ENCODE peak calls at places on chromosomes 11 and 22, in ten cellular contexts. Y is uterus; N is psoas muscle; R is Calu3; J is neural crest cell; L is AG04450; A is progenitor cell of endocrine pancreas; Z is A549; M is Caco-2; S is activated CD8-positive, alpha-beta T cell treated with anti-CD3 and anti-CD28 coated beads for 36 hours. G is an unnamed sample.

GRCh38 chr22:38982008-38982927 is at the start of gene APOBEC3B:
- DNase-seq in S (peak; percentile 85), R (peak; percentile 90), L (peak; percentile 84), N (peak; percentile 83), Y (peak; percentile 85), J (peak; percentile 32), M (peak; percentile 94), A (no peak), Z (peak; percentile 91), G (no peak)

GRCh38 chr11:110148775-110149744 is 55.9 kb downstream of the ZC3H12C start:
- DNase-seq in M (no peak), L (no peak), Z (peak; percentile 82), Y (no peak), N (no peak), A (no peak), R (no peak), J (no peak), S (no peak), G (no peak)

GRCh38 chr22:25953919-25954318 is 211.9 kb downstream of the MYO18B start:
- DNase-seq in Y (no peak), S (no peak), Z (no peak), L (no peak), J (no peak), M (no peak), N (no peak), R (no peak), A (peak; percentile 19), G (no peak)

GRCh38 chr11:76459299-76459698 is 14.5 kb downstream of the EMSY start:
- DNase-seq in N (no peak), Z (peak; percentile 30), A (no peak), L (no peak), S (no peak), J (no peak), R (no peak), M (no peak), Y (no peak), G (no peak)

GRCh38 chr11:65932558-65932919 is 12.7 kb upstream of the TSGA10IP start:
- DNase-seq in N (no peak), A (no peak), M (no peak), J (no peak), Y (no peak), Z (peak; percentile 47), L (no peak), R (peak; percentile 31), S (no peak), G (no peak)

GRCh38 chr22:46348099-46348695 is 12.7 kb downstream of the TRMU start:
- DNase-seq in S (no peak), N (no peak), M (no peak), R (no peak), A (no peak), J (no peak), Z (no peak), L (no peak), Y (no peak), G (no peak)

GRCh38 chr11:75777461-75778110 is 9.0 kb downstream of the DGAT2 start:
- DNase-seq in Y (no peak), A (no peak), S (no peak), N (no peak), Z (no peak), L (no peak), J (no peak), M (no peak), R (no peak), G (no peak)

GRCh38 chr22:24402460-24403192 is 24.8 kb upstream of the ADORA2A start:
- DNase-seq in N (peak; percentile 72), A (no peak), Z (peak; percentile 81), R (peak; percentile 82), L (peak; percentile 60), S (peak; percentile 60), M (no peak), Y (peak; percentile 70), J (no peak), G (no peak)

GRCh38 chr22:43240614-43241013 is 53.7 kb upstream of the TTLL12 start:
- DNase-seq in A (no peak), Z (no peak), M (no peak), Y (no peak), J (no peak), S (no peak), N (no peak), R (no peak), L (no peak), G (no peak)

GRCh38 chr11:75850787-75851186 is 35.8 kb downstream of the UVRAG start:
- DNase-seq in J (no peak), A (no peak), N (no peak), L (no peak), Z (no peak), R (no peak), Y (no peak), M (no peak), S (no peak), G (no peak)

GRCh38 chr11:93849751-93850584 is 450 bp downstream of the VSTM5 start:
- DNase-seq in L (no peak), S (no peak), M (peak; percentile 55), A (no peak), J (no peak), N (peak; percentile 21), R (peak; percentile 22), Y (peak; percentile 30), Z (peak; percentile 11), G (no peak)

GRCh38 chr11:97607301-97608000 is 1217.6 kb downstream of the JRKL start:
- DNase-seq in Z (no peak), A (no peak), N (no peak), L (no peak), R (no peak), J (no peak), S (no peak), M (no peak), Y (no peak), G (no peak)

GRCh38 chr11:97614571-97614970 is 1224.8 kb downstream of the JRKL start:
- DNase-seq in R (no peak), Z (no peak), A (no peak), N (no peak), J (no peak), Y (no peak), S (no peak), M (no peak), L (no peak), G (no peak)

GRCh38 chr11:97610854-97611253 is 1221.0 kb downstream of the JRKL start:
- DNase-seq in R (no peak), A (no peak), Z (no peak), L (no peak), N (no peak), M (no peak), Y (no peak), S (no peak), J (no peak), G (no peak)

GRCh38 chr11:97611345-97611744 is 1221.5 kb downstream of the JRKL start:
- DNase-seq in J (no peak), A (no peak), N (no peak), M (no peak), S (no peak), L (no peak), Z (no peak), R (no peak), Y (no peak), G (no peak)

GRCh38 chr11:97610000-97610399 is 1220.2 kb downstream of the JRKL start:
- DNase-seq in A (no peak), N (no peak), Y (no peak), J (no peak), Z (peak; percentile 0), L (no peak), M (no peak), S (no peak), R (no peak), G (no peak)
- TF ChIP-seq CTCF in A (no peak), N (no peak), Y (no peak), J (peak; percentile 28), Z (no peak), L (peak; percentile 21), M (peak; percentile 21), S (no peak), R (no peak), G (no peak)

DNA sequence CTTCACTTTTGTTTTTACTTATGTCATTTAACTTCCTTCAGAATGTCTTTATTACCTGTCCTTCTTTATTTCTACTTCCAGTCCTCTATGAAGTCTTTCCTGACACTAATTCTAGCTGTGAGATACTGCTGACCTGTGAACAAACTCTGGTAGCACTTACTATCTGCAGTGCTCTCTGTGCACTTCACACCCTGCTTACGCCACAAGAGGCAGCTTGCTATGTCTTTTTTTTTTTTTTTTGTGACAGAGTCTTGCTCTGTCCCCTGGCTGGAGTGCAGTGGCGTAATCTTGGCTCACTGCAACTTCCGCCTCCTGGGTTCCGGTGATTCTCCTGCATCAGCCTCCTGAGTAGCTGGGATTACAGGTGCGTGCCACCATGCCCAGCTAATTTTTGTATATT is 10.7 kb downstream of the STIM1 start:
- DNase-seq in L (no peak), N (peak; percentile 30), R (no peak), J (no peak), M (peak; percentile 49), A (no peak), Z (no peak), Y (no peak), S (no peak), G (no peak)
- TF ChIP-seq CTCF in L (no peak), N (no peak), R (no peak), J (no peak), M (no peak), A (no peak), Z (no peak), Y (no peak), S (no peak), G (no peak)

DNA sequence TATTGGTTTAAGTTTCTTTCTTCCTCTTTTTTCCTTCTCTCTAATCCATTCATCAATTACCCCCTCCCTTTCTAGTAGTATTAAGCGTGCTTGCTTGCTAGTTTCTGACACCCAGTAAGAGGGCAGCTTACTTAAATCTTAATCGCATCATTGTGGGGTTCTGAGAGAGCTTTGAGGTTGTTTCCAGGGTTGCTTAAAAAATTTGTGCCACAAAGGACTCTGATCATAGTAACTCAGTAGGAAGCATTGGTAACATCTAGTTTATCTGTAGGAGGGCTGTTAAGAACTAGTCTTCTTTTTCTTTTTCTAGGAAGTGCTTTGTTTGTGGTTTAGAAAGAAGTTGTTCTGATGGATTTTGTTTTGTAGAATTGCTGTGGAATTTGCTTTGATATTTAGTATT is 45.3 kb downstream of the TMEM135 start:
- DNase-seq in R (no peak), A (no peak), N (no peak), Y (no peak), M (no peak), J (no peak), L (no peak), Z (no peak), S (no peak), G (peak; percentile 35)
- TF ChIP-seq CTCF in R (no peak), A (no peak), N (no peak), Y (no peak), M (no peak), J (no peak), L (no peak), Z (no peak), S (no peak), G (no peak)

DNA sequence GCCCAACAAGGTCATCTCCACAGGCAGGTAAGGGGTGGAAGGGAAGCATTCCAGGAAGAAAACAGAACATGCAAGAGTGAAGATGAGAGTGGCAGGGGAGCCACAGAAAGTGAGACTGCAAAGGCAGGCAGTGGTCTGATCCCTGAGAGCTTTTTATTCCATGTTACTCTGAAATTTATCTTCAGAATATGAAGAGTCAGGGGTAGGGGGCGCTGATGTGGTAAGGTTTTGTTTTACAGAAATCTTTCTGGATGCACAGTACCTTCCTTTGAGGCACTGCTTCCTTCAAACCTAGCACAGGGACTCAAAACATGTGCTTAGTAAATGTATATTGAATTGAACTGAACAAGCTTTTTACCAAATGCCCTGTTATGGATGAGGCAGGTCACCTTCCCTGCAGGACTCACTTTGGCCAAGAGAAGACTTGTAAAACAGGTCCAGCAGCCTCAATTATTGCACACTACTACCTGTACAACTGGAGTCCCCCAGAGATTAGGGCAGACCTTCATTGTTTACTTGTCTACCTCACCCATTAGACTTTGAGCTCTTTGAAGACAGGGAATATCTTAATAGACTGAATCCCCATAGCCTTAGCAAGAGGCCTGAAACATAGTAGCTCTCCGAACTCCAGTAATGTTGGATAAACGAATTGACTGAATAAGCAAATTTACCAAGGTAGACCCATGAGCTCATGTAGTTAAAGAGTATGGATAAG is 2.2 kb downstream of the PAK1 start:
- DNase-seq in J (peak; percentile 32), S (peak; percentile 65), Y (no peak), M (peak; percentile 95), Z (peak; percentile 22), A (peak; percentile 22), R (peak; percentile 76), N (no peak), L (no peak), G (no peak)
- TF ChIP-seq CTCF in J (peak; percentile 61), S (no peak), Y (no peak), M (peak; percentile 76), Z (peak; percentile 35), A (peak; percentile 56), R (peak; percentile 21), N (no peak), L (peak; percentile 11), G (no peak)